ENCODE peak calls at places on chromosomes 12 and 14, in five cellular contexts. P is upper lobe of left lung, E is endothelial cell of umbilical vein, N is heart left ventricle, T is H9. S is an unnamed sample.

GRCh38 chr12:127455347-127456265 is 811.4 kb upstream of the TMEM132C start:
- DNase-seq in P (no peak), E (no peak), N (no peak), T (peak), S (no peak)

GRCh38 chr12:127282786-127283565 is 984.0 kb upstream of the TMEM132C start:
- DNase-seq in P (no peak), E (no peak), N (no peak), T (no peak), S (no peak)

GRCh38 chr12:123546281-123546680 is 12.8 kb upstream of the RILPL1 start:
- DNase-seq in P (no peak), E (no peak), N (no peak), T (no peak), S (no peak)

GRCh38 chr14:55731881-55732498 is 152.0 kb downstream of the KTN1 start:
- DNase-seq in P (peak), E (peak), N (no peak), T (peak), S (no peak)

GRCh38 chr14:75969891-75970290 is 11.9 kb downstream of the TGFB3 start:
- DNase-seq in P (no peak), E (no peak), N (no peak), T (no peak), S (no peak)

GRCh38 chr14:59438148-59438766 is 26.9 kb downstream of the GPR135 start:
- DNase-seq in P (no peak), E (peak), N (no peak), T (no peak), S (no peak)

GRCh38 chr12:10170199-10170598 is 1.7 kb downstream of the OLR1 start:
- DNase-seq in P (no peak), E (no peak), N (no peak), T (no peak), S (no peak)

GRCh38 chr14:38207830-38208815 is at the start of gene SSTR1:
- DNase-seq in P (no peak), E (peak), N (no peak), T (peak), S (no peak)

GRCh38 chr14:37594916-37595808 is at the start of the genes FOXA1 and TTC6:
- DNase-seq in P (peak), E (no peak), N (no peak), T (peak), S (no peak)

GRCh38 chr14:72559669-72560068 is 334.2 kb downstream of the DPF3 start:
- DNase-seq in P (no peak), E (no peak), N (no peak), T (no peak), S (no peak)

GRCh38 chr14:102317564-102318248 is 1.8 kb upstream of the ZNF839 start:
- DNase-seq in P (no peak), E (peak), N (peak), T (no peak), S (no peak)

GRCh38 chr12:95674088-95674595 is 116.4 kb downstream of the NTN4 start:
- DNase-seq in P (no peak), E (peak), N (no peak), T (no peak), S (no peak)

GRCh38 chr12:93015970-93016751 is 87.1 kb upstream of the EEA1 start:
- DNase-seq in P (no peak), E (peak), N (no peak), T (no peak), S (no peak)

GRCh38 chr12:10361084-10361483 is 28.8 kb downstream of the KLRK1 start:
- DNase-seq in P (no peak), E (no peak), N (no peak), T (peak), S (no peak)

GRCh38 chr12:60535363-60535762 is 939.5 kb downstream of the SLC16A7 start:
- DNase-seq in P (no peak), E (no peak), N (no peak), T (no peak), S (no peak)

GRCh38 chr12:42669471-42669997 is 80.0 kb upstream of the PRICKLE1 start:
- DNase-seq in P (no peak), E (peak), N (no peak), T (no peak), S (no peak)

GRCh38 chr14:70906785-70907171 is 481 bp upstream of the PCNX1 start:
- DNase-seq in P (no peak), E (peak), N (no peak), T (no peak), S (no peak)

GRCh38 chr12:17793854-17794253 is 296.1 kb downstream of the RERGL start:
- DNase-seq in P (no peak), E (no peak), N (no peak), T (no peak), S (no peak)

GRCh38 chr14:26128931-26129674 is 468.7 kb downstream of the NOVA1 start:
- DNase-seq in P (no peak), E (peak), N (no peak), T (no peak), S (no peak)

GRCh38 chr14:95509512-95509911 is 6.9 kb downstream of the SYNE3 start:
- DNase-seq in P (no peak), E (no peak), N (no peak), T (no peak), S (peak)

GRCh38 chr14:76688373-76688671 is 72.9 kb upstream of the VASH1 start:
- DNase-seq in P (no peak), E (no peak), N (no peak), T (no peak), S (no peak)

GRCh38 chr12:84627582-84627981 is 285.0 kb downstream of the SLC6A15 start:
- DNase-seq in P (no peak), E (no peak), N (no peak), T (no peak), S (no peak)

GRCh38 chr14:30971586-30971985 is 53.9 kb upstream of the AP4S1 start:
- DNase-seq in P (no peak), E (no peak), N (no peak), T (no peak), S (no peak)

GRCh38 chr12:27843714-27844245 is 63.7 kb upstream of the MANSC4 start:
- DNase-seq in P (no peak), E (no peak), N (no peak), T (no peak), S (no peak)

GRCh38 chr12:111093428-111094142 is 173.2 kb upstream of the MYL2 start:
- DNase-seq in P (no peak), E (no peak), N (no peak), T (no peak), S (no peak)

GRCh38 chr12:55720894-55721444 is 776 bp downstream of the RDH5 start:
- DNase-seq in P (peak), E (peak), N (peak), T (peak), S (peak)

DNA sequence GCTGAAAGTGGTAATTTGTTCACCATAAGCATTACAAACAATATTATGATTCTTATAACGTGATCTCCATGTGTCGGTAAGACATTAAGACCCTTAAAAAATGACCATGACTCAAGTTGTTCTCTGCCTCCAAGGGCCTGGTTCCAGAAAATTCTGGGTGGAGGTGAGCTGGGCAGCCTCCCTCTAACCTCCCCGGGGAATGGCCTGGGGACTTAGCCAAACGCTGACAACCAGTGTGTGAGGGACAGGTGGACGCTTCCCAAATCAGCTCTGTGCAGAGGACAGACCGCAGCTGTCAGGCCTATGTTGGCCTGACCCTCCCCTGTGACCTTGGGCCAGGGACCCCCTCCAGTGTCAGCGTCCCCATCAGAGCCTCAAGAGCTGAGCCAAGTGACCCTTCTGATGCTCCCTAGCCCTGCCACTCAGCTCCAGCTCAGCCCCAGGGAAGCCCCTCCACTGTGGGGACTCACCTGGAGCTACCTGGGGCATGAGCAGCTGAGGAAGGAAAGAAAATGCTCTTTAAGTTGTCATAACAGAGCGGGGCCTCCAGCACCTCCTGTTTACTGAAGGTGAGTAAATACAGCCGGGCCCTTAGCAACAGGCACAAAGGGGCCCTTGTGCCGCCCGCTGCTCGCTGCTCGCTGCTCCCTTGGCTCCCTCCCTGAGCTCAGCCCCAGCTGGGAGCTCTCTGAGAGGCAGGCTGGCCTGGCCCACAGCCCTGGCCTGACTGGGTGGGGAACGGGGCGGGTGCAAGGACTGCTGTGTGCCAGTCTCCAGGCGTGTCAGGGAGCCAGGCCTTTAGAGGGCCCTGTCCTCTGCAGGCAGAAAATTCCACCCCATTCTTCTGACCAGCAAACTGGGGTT is 116.6 kb downstream of the CALM1 start:
- DNase-seq in P (peak), E (no peak), N (peak), T (peak), S (peak)
- H3K27ac ChIP-seq in P (peak), E (no peak), N (peak), T (no peak), S (peak)

GRCh38 chr12:117038023-117038680 is 61.1 kb downstream of the TESC start:
- DNase-seq in P (no peak), E (no peak), N (peak), T (no peak), S (no peak)

GRCh38 chr12:117038919-117039318 is 60.3 kb downstream of the TESC start:
- DNase-seq in P (no peak), E (no peak), N (peak), T (no peak), S (no peak)

GRCh38 chr12:117036547-117036946 is 62.7 kb downstream of the TESC start:
- DNase-seq in P (no peak), E (no peak), N (peak), T (no peak), S (no peak)

GRCh38 chr12:117036046-117036445 is 63.2 kb downstream of the TESC start:
- DNase-seq in P (no peak), E (no peak), N (peak), T (no peak), S (no peak)

DNA sequence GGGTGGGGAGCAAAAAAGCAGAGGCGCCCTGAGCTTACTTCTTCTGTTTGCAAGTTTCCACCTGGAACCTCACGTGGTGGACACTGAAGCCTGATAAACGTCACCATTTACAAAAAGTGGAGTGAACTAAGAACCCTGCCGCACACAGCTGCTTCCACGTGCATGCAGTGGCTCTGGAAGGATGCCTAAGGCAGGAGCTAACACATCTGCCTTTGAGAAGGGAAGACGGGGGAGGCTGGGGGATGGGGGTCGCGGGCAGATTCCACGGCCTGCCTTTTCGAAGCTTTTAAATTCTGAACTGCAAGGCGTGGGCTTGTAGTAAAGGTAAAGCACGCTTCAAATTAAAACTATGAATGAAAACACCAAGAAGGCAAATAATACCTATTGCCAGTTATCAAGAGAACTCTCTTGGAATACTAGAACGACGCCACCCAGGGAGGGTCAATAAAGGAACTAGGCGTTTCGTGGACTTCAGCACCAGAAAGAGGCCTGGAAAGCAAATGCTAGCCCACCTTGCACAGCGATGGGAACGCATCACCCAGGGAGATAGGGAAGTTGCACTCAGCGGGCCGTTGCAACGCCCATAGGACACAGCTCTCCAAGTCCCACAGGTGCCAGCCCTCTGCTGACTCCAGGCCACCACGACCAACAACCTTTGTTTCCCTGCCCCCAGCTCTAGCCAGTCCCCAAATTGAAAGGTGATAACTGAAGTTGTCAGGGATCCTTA is 61.8 kb downstream of the TESC start:
- DNase-seq in P (no peak), E (no peak), N (peak), T (no peak), S (no peak)
- TF ChIP-seq CTCF in P (no peak), E (no peak), N (no peak), T (no peak), S (no peak)

DNA sequence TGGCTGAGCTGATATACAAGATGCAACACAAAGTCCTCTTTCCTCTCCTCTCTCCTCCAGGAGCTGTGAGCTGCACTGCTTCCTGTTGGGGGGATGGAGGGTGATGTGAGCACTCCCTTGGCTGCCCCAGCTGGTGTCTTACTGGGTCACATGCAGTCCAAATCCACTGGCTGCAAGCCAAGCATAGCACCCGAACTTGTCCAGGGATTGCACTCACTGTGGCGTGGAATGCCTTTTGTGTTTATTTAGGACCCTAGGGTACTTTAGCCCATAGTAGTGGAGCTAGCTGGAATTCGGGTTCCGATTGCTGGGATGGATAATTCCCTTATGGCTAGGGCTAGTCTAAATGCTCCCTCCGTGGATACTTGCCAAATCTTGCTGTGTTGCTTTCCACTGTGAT is 424.9 kb upstream of the SYT1 start:
- DNase-seq in P (no peak), E (no peak), N (peak), T (no peak), S (no peak)
- H3K27ac ChIP-seq in P (no peak), E (no peak), N (no peak), T (no peak), S (no peak)

DNA sequence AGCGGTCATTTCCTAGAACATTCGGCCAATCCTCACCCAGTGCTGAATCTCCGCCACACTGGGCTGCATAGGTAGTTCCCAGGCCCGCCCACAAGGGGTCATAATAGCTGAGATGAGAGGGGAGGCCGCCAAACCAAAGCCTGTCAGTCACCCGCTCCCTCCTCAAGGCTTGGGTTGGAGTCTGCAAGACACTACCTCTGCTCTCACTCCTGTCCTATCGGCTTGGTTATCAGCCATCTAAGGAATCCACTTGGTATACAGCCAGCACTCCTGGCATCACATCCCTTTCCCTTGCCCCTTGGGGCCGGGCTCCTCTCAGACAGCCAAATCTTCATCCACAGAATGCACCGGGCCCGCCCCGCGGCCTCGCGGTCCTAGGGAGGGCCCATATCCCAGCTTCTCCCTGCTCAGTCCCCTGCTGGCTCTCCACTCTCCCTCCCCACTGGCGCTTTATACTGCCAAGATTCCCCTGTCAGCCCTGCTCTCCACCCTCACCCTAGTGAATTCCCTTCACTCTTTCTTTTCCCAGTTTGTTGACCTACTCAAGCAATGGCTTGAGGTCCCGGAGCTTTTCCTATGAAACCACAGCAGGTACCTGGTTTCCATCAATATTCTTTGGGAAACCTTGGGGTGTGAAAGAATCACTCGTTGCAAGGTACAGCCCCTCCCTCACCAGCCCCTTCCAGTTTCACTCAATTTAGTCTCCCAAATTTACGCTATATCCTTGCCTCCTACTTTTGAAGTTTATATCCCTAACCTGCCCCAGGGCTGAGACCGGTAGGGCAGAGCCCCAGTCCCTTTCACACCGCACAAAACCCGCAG is 1.5 kb downstream of the IFFO1 start:
- DNase-seq in P (peak), E (peak), N (peak), T (peak), S (no peak)
- TF ChIP-seq CTCF in P (peak), E (peak), N (peak), T (peak), S (peak)

GRCh38 chr14:36580141-36580855 is 2.1 kb downstream of the NKX2-8 start:
- DNase-seq in P (no peak), E (no peak), N (no peak), T (peak), S (no peak)

GRCh38 chr14:36582011-36582873 is at the start of gene NKX2-8:
- DNase-seq in P (peak), E (no peak), N (no peak), T (peak), S (no peak)

GRCh38 chr14:36579001-36579555 is 3.3 kb downstream of the NKX2-8 start:
- DNase-seq in P (no peak), E (no peak), N (no peak), T (no peak), S (no peak)

GRCh38 chr14:36580856-36581831 is 1.3 kb downstream of the NKX2-8 start:
- DNase-seq in P (peak), E (peak), N (no peak), T (peak), S (no peak)

DNA sequence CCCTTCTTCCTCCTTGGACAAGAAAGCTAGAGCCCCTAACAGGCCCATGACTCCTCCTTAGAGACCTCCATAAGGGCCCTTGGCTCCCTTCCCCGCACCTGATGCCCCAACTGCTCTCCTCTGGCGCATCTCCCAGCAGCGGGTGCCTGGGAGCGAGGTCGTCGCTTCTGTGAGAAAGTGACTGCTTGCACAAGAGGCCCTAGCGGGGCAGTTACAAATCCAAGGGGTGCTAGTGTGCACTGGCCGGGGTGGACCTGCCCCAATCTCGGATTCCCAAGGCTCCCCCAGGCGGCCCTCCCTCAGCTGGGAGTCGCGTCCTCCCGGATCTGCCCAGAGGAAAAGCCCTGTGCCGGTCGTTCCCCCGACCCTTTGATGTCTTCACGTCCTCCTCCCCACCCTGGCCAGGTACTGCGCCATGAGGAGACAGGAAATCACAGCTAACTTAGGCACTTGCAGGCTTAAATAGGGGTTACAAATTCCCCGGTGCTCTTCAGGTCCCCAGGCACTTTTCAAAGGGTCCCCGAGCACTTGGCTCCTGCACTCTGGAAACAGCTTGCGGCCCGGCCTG is 2.8 kb downstream of the NKX2-8 start:
- DNase-seq in P (no peak), E (no peak), N (no peak), T (peak), S (no peak)
- H3K27ac ChIP-seq in P (no peak), E (no peak), N (no peak), T (no peak), S (no peak)

DNA sequence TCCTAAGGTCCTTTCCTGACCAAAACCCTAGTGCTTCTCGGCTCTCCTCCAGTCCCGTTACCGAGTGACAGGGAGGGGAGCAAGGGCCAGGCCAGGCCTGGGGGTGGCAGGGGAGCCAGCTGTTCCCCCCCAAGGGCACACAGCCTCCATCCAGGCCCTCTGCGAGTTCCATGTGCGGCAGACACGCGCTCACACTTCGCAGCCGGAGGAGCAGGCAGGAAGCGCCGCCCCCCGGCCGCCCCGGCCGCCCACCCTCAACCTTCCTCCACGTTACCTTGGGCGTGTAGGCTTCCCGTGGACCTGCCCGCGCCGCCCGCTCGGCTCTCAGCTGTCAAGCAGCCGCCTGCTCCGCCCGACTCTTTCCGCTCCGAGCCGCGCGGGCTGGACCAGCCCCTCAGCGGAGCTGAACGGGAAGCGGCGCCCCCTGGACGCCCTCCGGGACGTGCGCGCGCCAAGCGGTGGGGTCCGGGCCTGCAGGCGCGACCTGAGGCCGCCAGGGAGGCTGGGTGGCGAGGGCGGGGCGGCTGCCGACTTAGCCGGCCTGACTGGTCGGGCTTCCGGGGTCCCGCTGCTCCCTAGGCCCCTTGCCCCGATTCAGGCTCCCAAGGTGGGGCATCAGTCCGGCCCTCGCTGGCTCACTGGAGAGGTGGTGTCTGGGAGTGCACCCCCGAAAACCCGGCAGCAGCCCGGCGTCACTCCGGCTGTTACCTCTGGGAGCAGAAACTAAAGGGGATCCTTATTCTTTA is at the start of gene CRACR2A:
- DNase-seq in P (peak), E (peak), N (peak), T (peak), S (peak)
- TF ChIP-seq CTCF in P (peak), E (peak), N (peak), T (peak), S (no peak)

GRCh38 chr12:81245458-81245857 is 167.6 kb downstream of the ACSS3 start:
- DNase-seq in P (no peak), E (no peak), N (no peak), T (no peak), S (no peak)
- H3K27ac ChIP-seq in P (no peak), E (no peak), N (no peak), T (no peak), S (no peak)

GRCh38 chr14:93184391-93185332 is at the start of the genes LYSET and MOAP1:
- DNase-seq in P (peak), E (peak), N (peak), T (peak), S (peak)
- TF ChIP-seq CTCF in P (peak), E (no peak), N (peak), T (peak), S (peak)

GRCh38 chr12:75725505-75726120 is 214.2 kb upstream of the KRR1 start:
- DNase-seq in P (no peak), E (peak), N (no peak), T (no peak), S (no peak)
- H3K27ac ChIP-seq in P (peak), E (peak), N (no peak), T (no peak), S (no peak)